ENCODE peak calls at places on chromosomes 7 and 10, in ten cellular contexts. A is heart left ventricle, R is astrocyte, X is testis, I is fibroblast of mammary gland, T is HL-60, E is GM12865, W is IMR-90, N is lower leg skin, F is thoracic aorta. V is an unnamed sample.

GRCh38 chr10:42939237-42939636 is 137.6 kb upstream of the RET start:
- DNase-seq in R (no peak), N (no peak), F (no peak), I (no peak), T (no peak), E (no peak), W (no peak), A (no peak), X (no peak), V (no peak)

GRCh38 chr10:28036587-28036986 is 37.7 kb upstream of the ODAD2 start:
- DNase-seq in W (peak; percentile 80), X (no peak), F (no peak), T (no peak), I (peak; percentile 9), E (no peak), N (no peak), R (peak; percentile 90), A (no peak), V (no peak)

GRCh38 chr10:81920213-81920829 is 45.3 kb downstream of the NRG3 start:
- DNase-seq in F (no peak), R (no peak), W (no peak), X (peak; percentile 20), I (no peak), E (peak; percentile 9), A (no peak), N (no peak), T (no peak), V (no peak)

GRCh38 chr7:120550494-120551048 is 277.6 kb downstream of the KCND2 start:
- DNase-seq in R (peak; percentile 41), X (no peak), A (no peak), E (peak; percentile 38), N (no peak), F (no peak), T (no peak), W (no peak), I (peak; percentile 74), V (no peak)

GRCh38 chr7:1679326-1679965 is 9.4 kb downstream of the ELFN1 start:
- DNase-seq in A (peak; percentile 16), R (no peak), X (no peak), W (no peak), E (no peak), F (no peak), I (no peak), T (no peak), N (no peak), V (no peak)

GRCh38 chr7:105581066-105581811 is at the start of gene EFCAB10:
- DNase-seq in E (peak; percentile 71), T (no peak), W (peak; percentile 38), I (peak; percentile 51), A (peak; percentile 32), F (no peak), R (peak; percentile 36), N (no peak), X (peak; percentile 86), V (peak; percentile 2)

GRCh38 chr10:116620423-116621400 is at the start of gene PNLIPRP2:
- DNase-seq in T (no peak), X (no peak), F (no peak), W (no peak), E (no peak), A (no peak), I (no peak), R (no peak), N (no peak), V (no peak)

GRCh38 chr10:126387041-126387908 is 1.0 kb downstream of the ADAM12 start:
- DNase-seq in R (peak; percentile 70), I (peak; percentile 74), N (peak; percentile 48), X (peak; percentile 86), A (peak; percentile 60), F (no peak), W (peak; percentile 72), E (no peak), T (no peak), V (peak; percentile 14)

GRCh38 chr7:1752771-1753562 is 82.9 kb downstream of the ELFN1 start:
- DNase-seq in I (no peak), F (no peak), T (peak; percentile 14), E (peak; percentile 38), N (no peak), A (no peak), X (no peak), R (no peak), W (no peak), V (no peak)

GRCh38 chr10:93090619-93091018 is 16.9 kb downstream of the CYP26A1 start:
- DNase-seq in F (no peak), E (no peak), X (no peak), W (no peak), T (no peak), R (no peak), I (no peak), N (no peak), A (no peak), V (no peak)

GRCh38 chr7:101953248-101953819 is 135.9 kb downstream of the CUX1 start:
- DNase-seq in W (peak; percentile 92), X (peak; percentile 59), A (no peak), N (no peak), I (peak; percentile 93), E (peak; percentile 71), T (peak; percentile 27), F (no peak), R (peak; percentile 86), V (no peak)

GRCh38 chr7:96388166-96388565 is 66.3 kb upstream of the SLC25A13 start:
- DNase-seq in E (no peak), N (no peak), I (peak; percentile 86), X (no peak), F (no peak), A (no peak), R (peak; percentile 56), T (peak; percentile 2), W (peak; percentile 77), V (no peak)

GRCh38 chr10:21814866-21815265 is 188.7 kb downstream of the DNAJC1 start:
- DNase-seq in R (peak; percentile 25), E (no peak), N (no peak), F (no peak), X (no peak), I (peak; percentile 6), A (no peak), T (no peak), W (no peak), V (no peak)

GRCh38 chr7:7207876-7208275 is 25.5 kb downstream of the C1GALT1 start:
- DNase-seq in W (peak; percentile 65), E (no peak), R (no peak), T (no peak), A (no peak), I (peak; percentile 23), F (no peak), N (no peak), X (no peak), V (no peak)

GRCh38 chr10:86401588-86402282 is 35.1 kb upstream of the GRID1 start:
- DNase-seq in I (no peak), W (no peak), F (no peak), R (no peak), X (peak; percentile 45), N (no peak), E (no peak), T (no peak), A (no peak), V (peak; percentile 49)

GRCh38 chr7:30348083-30348560 is 63.7 kb downstream of the ZNRF2 start:
- DNase-seq in W (peak; percentile 88), I (peak; percentile 94), R (peak; percentile 93), A (no peak), N (peak; percentile 32), E (peak; percentile 89), T (peak; percentile 43), X (no peak), F (no peak), V (peak; percentile 69)

GRCh38 chr10:110488124-110488681 is 9.5 kb upstream of the DUSP5 start:
- DNase-seq in T (no peak), A (no peak), E (no peak), R (peak; percentile 63), W (peak; percentile 77), N (no peak), F (no peak), X (no peak), I (peak; percentile 70), V (no peak)

GRCh38 chr10:73625004-73625883 is 16.0 kb downstream of the MYOZ1 start:
- DNase-seq in R (peak; percentile 32), N (no peak), T (no peak), I (peak; percentile 35), A (peak; percentile 25), W (peak; percentile 25), X (peak; percentile 45), E (no peak), F (no peak), V (peak; percentile 5)

GRCh38 chr7:69710773-69711445 is 112.6 kb downstream of the AUTS2 start:
- DNase-seq in F (no peak), E (no peak), A (no peak), T (no peak), W (no peak), R (no peak), I (no peak), X (no peak), N (no peak), V (no peak)
- H3K4me3 ChIP-seq in F (no peak overlapping the region), E (no peak overlapping the region), A (no peak overlapping the region), T (no peak overlapping the region), W (no peak overlapping the region), R (no peak overlapping the region), I (no peak overlapping the region), X (no peak overlapping the region), N (no peak overlapping the region), V (no peak overlapping the region)

GRCh38 chr10:80536361-80536835 is 1.3 kb upstream of the SH2D4B start:
- DNase-seq in X (no peak), E (peak; percentile 36), F (no peak), N (peak; percentile 13), T (no peak), R (no peak), W (no peak), I (no peak), A (peak; percentile 15), V (no peak)
- H3K4me3 ChIP-seq in X (peak overlapping the region; percentile 58), E (peak overlapping the region; percentile 78), F (peak overlapping the region; percentile 68), N (peak overlapping the region; percentile 22), T (peak overlapping the region; percentile 35), R (no peak overlapping the region), W (no peak overlapping the region), I (no peak overlapping the region), A (peak overlapping the region; percentile 61), V (peak overlapping the region; percentile 62)

GRCh38 chr10:13827418-13827817 is 240.7 kb downstream of the PRPF18 start:
- DNase-seq in X (no peak), N (no peak), W (peak; percentile 48), A (no peak), E (no peak), R (peak; percentile 65), I (peak; percentile 34), F (no peak), T (no peak), V (no peak)
- H3K4me3 ChIP-seq in X (no peak overlapping the region), N (no peak overlapping the region), W (no peak overlapping the region), A (no peak overlapping the region), E (no peak overlapping the region), R (no peak overlapping the region), I (no peak overlapping the region), F (peak overlapping the region; percentile 71), T (no peak overlapping the region), V (no peak overlapping the region)

DNA sequence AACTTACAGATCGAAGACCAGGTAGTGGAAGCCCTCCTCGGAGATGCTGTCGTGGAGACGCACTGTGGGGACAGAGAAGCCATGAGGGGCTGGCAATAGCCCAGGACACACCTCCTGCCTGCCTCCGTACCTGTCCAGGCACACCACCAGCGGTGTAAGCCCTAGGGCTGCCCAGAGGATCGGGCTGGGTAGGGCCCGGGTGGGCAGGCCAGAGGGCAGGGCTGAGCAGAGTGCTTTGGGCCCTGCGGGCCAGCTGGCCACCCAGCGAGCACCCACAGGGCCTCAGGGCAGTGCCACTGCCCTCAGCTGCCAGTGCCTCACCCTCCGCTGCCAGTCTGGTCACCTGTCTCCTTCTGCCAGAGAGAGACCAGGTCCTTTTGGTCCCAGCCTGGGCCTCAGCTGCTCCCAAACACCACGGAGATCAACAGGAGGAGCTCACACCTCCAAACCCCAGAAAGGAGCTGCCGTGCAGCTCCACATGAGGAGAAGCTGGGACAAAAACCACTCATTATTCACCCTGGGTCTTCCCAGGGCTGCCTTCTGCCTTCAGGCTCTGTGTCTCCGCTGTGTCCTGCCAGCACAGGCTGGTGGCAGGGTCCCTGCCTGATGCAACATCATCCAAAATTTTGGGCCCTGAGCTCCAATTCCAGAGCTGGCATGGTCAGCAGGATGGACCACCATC is 58.2 kb downstream of the YKT6 start:
- DNase-seq in R (no peak), X (no peak), W (no peak), N (no peak), E (no peak), A (no peak), F (no peak), T (no peak), I (no peak), V (no peak)
- H3K4me3 ChIP-seq in R (no peak overlapping the region), X (no peak overlapping the region), W (no peak overlapping the region), N (no peak overlapping the region), E (no peak overlapping the region), A (no peak overlapping the region), F (peak overlapping the region; percentile 1), T (no peak overlapping the region), I (no peak overlapping the region), V (no peak overlapping the region)

V was measured in CD8-positive, alpha-beta T cell.